ENCODE peak calls at places on chromosome 11, in eight cellular contexts. One of them, this sample, is unnamed.

GRCh38 chr11:112229746-112230433 is 3.7 kb downstream of the PTS start:
- DNase-seq in ovary: no peak
- DNase-seq in HepG2: no peak
- DNase-seq in K562: no peak
- DNase-seq in suprapubic skin: no peak
- DNase-seq in tibial nerve: no peak
- DNase-seq in sigmoid colon: no peak
- DNase-seq in A549: no peak
- DNase-seq in this sample: no peak

GRCh38 chr11:35927730-35928129 is 16.1 kb upstream of the LDLRAD3 start:
- DNase-seq in ovary: peak
- DNase-seq in A549: peak
- DNase-seq in tibial nerve: peak
- DNase-seq in sigmoid colon: peak
- DNase-seq in HepG2: peak
- DNase-seq in suprapubic skin: peak
- DNase-seq in K562: no peak
- DNase-seq in this sample: peak

GRCh38 chr11:8090756-8091155 is 9.7 kb downstream of the TUB start:
- DNase-seq in sigmoid colon: peak
- DNase-seq in K562: peak
- DNase-seq in ovary: peak
- DNase-seq in suprapubic skin: no peak
- DNase-seq in tibial nerve: no peak
- DNase-seq in HepG2: peak
- DNase-seq in A549: peak
- DNase-seq in this sample: no peak

GRCh38 chr11:132024587-132025295 is 654.3 kb downstream of the NTM start:
- DNase-seq in sigmoid colon: no peak
- DNase-seq in A549: no peak
- DNase-seq in tibial nerve: no peak
- DNase-seq in HepG2: no peak
- DNase-seq in suprapubic skin: no peak
- DNase-seq in K562: no peak
- DNase-seq in ovary: no peak
- DNase-seq in this sample: no peak

GRCh38 chr11:20374746-20375305 is 11.3 kb downstream of the HTATIP2 start:
- DNase-seq in A549: no peak
- DNase-seq in tibial nerve: no peak
- DNase-seq in ovary: no peak
- DNase-seq in suprapubic skin: no peak
- DNase-seq in K562: no peak
- DNase-seq in HepG2: no peak
- DNase-seq in sigmoid colon: no peak
- DNase-seq in this sample: no peak

GRCh38 chr11:96161271-96162089 is 181.5 kb downstream of the MAML2 start:
- DNase-seq in ovary: no peak
- DNase-seq in suprapubic skin: no peak
- DNase-seq in HepG2: no peak
- DNase-seq in A549: no peak
- DNase-seq in sigmoid colon: no peak
- DNase-seq in K562: no peak
- DNase-seq in tibial nerve: no peak
- DNase-seq in this sample: no peak

GRCh38 chr11:71425851-71426250 is 22.3 kb downstream of the DHCR7 start:
- DNase-seq in suprapubic skin: no peak
- DNase-seq in ovary: no peak
- DNase-seq in HepG2: no peak
- DNase-seq in K562: no peak
- DNase-seq in tibial nerve: no peak
- DNase-seq in A549: no peak
- DNase-seq in sigmoid colon: no peak
- DNase-seq in this sample: no peak

GRCh38 chr11:11389238-11389637 is 36.2 kb upstream of the CSNK2A3 start:
- DNase-seq in ovary: no peak
- DNase-seq in sigmoid colon: no peak
- DNase-seq in tibial nerve: no peak
- DNase-seq in K562: no peak
- DNase-seq in HepG2: no peak
- DNase-seq in A549: no peak
- DNase-seq in suprapubic skin: peak
- DNase-seq in this sample: peak

GRCh38 chr11:106409201-106409600 is 331.7 kb downstream of the AASDHPPT start:
- DNase-seq in K562: no peak
- DNase-seq in suprapubic skin: no peak
- DNase-seq in A549: no peak
- DNase-seq in sigmoid colon: no peak
- DNase-seq in HepG2: no peak
- DNase-seq in ovary: no peak
- DNase-seq in tibial nerve: no peak
- DNase-seq in this sample: no peak

GRCh38 chr11:101442936-101443521 is 140.8 kb downstream of the TRPC6 start:
- DNase-seq in sigmoid colon: no peak
- DNase-seq in A549: no peak
- DNase-seq in tibial nerve: no peak
- DNase-seq in ovary: no peak
- DNase-seq in suprapubic skin: no peak
- DNase-seq in HepG2: no peak
- DNase-seq in K562: no peak
- DNase-seq in this sample: no peak

GRCh38 chr11:117144477-117145392 is 648 bp downstream of the PAFAH1B2 start:
- DNase-seq in ovary: peak
- DNase-seq in HepG2: peak
- DNase-seq in K562: peak
- DNase-seq in suprapubic skin: peak
- DNase-seq in A549: peak
- DNase-seq in sigmoid colon: peak
- DNase-seq in tibial nerve: peak
- DNase-seq in this sample: peak

GRCh38 chr11:36257351-36257750 is 31.9 kb downstream of the COMMD9 start:
- DNase-seq in A549: no peak
- DNase-seq in K562: no peak
- DNase-seq in ovary: no peak
- DNase-seq in sigmoid colon: no peak
- DNase-seq in suprapubic skin: no peak
- DNase-seq in HepG2: no peak
- DNase-seq in tibial nerve: no peak
- DNase-seq in this sample: no peak

GRCh38 chr11:102891736-102892135 is 17.0 kb upstream of the MMP12 start:
- DNase-seq in ovary: no peak
- DNase-seq in sigmoid colon: no peak
- DNase-seq in suprapubic skin: no peak
- DNase-seq in HepG2: no peak
- DNase-seq in K562: no peak
- DNase-seq in tibial nerve: no peak
- DNase-seq in A549: no peak
- DNase-seq in this sample: no peak

GRCh38 chr11:1393038-1393710 is 3.4 kb downstream of the BRSK2 start:
- DNase-seq in ovary: no peak
- DNase-seq in A549: no peak
- DNase-seq in HepG2: no peak
- DNase-seq in K562: no peak
- DNase-seq in sigmoid colon: no peak
- DNase-seq in tibial nerve: no peak
- DNase-seq in suprapubic skin: no peak
- DNase-seq in this sample: no peak

GRCh38 chr11:17650601-17650911 is 68.8 kb upstream of the MYOD1 start:
- DNase-seq in K562: no peak
- DNase-seq in tibial nerve: no peak
- DNase-seq in sigmoid colon: no peak
- DNase-seq in ovary: no peak
- DNase-seq in HepG2: no peak
- DNase-seq in A549: no peak
- DNase-seq in suprapubic skin: no peak
- DNase-seq in this sample: no peak

GRCh38 chr11:13335319-13335718 is 57.7 kb downstream of the BMAL1 start:
- DNase-seq in ovary: peak
- DNase-seq in K562: peak
- DNase-seq in sigmoid colon: peak
- DNase-seq in tibial nerve: peak
- DNase-seq in A549: peak
- DNase-seq in suprapubic skin: peak
- DNase-seq in HepG2: peak
- DNase-seq in this sample: peak

GRCh38 chr11:36683823-36684222 is 85.8 kb upstream of the RAG2 start:
- DNase-seq in tibial nerve: no peak
- DNase-seq in HepG2: no peak
- DNase-seq in suprapubic skin: no peak
- DNase-seq in A549: no peak
- DNase-seq in K562: no peak
- DNase-seq in sigmoid colon: no peak
- DNase-seq in ovary: no peak
- DNase-seq in this sample: no peak

GRCh38 chr11:68242616-68243015 is 29.2 kb downstream of the C11orf24 start:
- DNase-seq in K562: no peak
- DNase-seq in sigmoid colon: no peak
- DNase-seq in ovary: no peak
- DNase-seq in tibial nerve: no peak
- DNase-seq in HepG2: no peak
- DNase-seq in A549: no peak
- DNase-seq in suprapubic skin: no peak
- DNase-seq in this sample: no peak

GRCh38 chr11:116170526-116171120 is 602.2 kb downstream of the BUD13 start:
- DNase-seq in HepG2: peak
- DNase-seq in tibial nerve: no peak
- DNase-seq in K562: peak
- DNase-seq in sigmoid colon: no peak
- DNase-seq in A549: no peak
- DNase-seq in suprapubic skin: no peak
- DNase-seq in ovary: no peak
- DNase-seq in this sample: no peak

GRCh38 chr11:84232511-84232910 is 946.3 kb upstream of the CCDC90B start:
- DNase-seq in tibial nerve: no peak
- DNase-seq in sigmoid colon: no peak
- DNase-seq in HepG2: no peak
- DNase-seq in A549: no peak
- DNase-seq in ovary: no peak
- DNase-seq in suprapubic skin: no peak
- DNase-seq in K562: no peak
- DNase-seq in this sample: no peak

GRCh38 chr11:114448749-114449484 is 9.7 kb downstream of the REXO2 start:
- DNase-seq in suprapubic skin: no peak
- DNase-seq in K562: no peak
- DNase-seq in HepG2: no peak
- DNase-seq in A549: no peak
- DNase-seq in ovary: no peak
- DNase-seq in tibial nerve: no peak
- DNase-seq in sigmoid colon: no peak
- DNase-seq in this sample: no peak

GRCh38 chr11:62015615-62016014 is 48.2 kb upstream of the FTH1 start:
- DNase-seq in tibial nerve: no peak
- DNase-seq in sigmoid colon: no peak
- DNase-seq in A549: no peak
- DNase-seq in K562: no peak
- DNase-seq in suprapubic skin: peak
- DNase-seq in HepG2: no peak
- DNase-seq in ovary: no peak
- DNase-seq in this sample: no peak

GRCh38 chr11:22173532-22173931 is 19.4 kb upstream of the ANO5 start:
- DNase-seq in A549: no peak
- DNase-seq in suprapubic skin: no peak
- DNase-seq in ovary: no peak
- DNase-seq in HepG2: no peak
- DNase-seq in sigmoid colon: no peak
- DNase-seq in K562: no peak
- DNase-seq in tibial nerve: no peak
- DNase-seq in this sample: no peak

DNA sequence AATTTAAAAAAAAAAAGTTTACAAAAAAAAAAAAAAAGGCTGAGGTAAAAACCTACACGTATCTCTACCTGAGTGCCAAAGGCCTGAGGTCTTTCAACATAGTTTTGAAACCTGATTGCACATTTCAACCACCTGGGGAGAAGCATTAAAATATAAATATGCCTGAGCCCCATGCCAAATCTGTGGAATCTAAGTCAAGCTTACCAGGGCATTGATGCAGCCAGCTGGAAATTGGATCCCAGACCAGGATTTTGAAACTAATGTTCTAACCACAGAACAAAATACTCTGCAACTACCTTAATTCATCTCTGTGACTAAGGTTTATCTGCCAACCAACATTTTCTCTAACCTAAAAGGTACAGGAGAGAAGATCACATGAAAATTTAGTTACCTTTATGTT is 38.8 kb upstream of the CHRNA10 start:
- DNase-seq in tibial nerve: no peak
- DNase-seq in suprapubic skin: no peak
- DNase-seq in K562: no peak
- DNase-seq in sigmoid colon: no peak
- DNase-seq in ovary: no peak
- DNase-seq in HepG2: no peak
- DNase-seq in A549: no peak
- DNase-seq in this sample: no peak
- TF ChIP-seq EP300 in tibial nerve: no peak
- TF ChIP-seq EP300 in suprapubic skin: no peak
- TF ChIP-seq EP300 in K562: no peak
- TF ChIP-seq EP300 in sigmoid colon: no peak
- TF ChIP-seq EP300 in ovary: no peak
- TF ChIP-seq EP300 in HepG2: no peak
- TF ChIP-seq EP300 in A549: no peak
- TF ChIP-seq EP300 in this sample: no peak

GRCh38 chr11:124768914-124769313 is 6.8 kb upstream of the ESAM start:
- DNase-seq in tibial nerve: no peak
- DNase-seq in sigmoid colon: no peak
- DNase-seq in K562: no peak
- DNase-seq in HepG2: no peak
- DNase-seq in A549: no peak
- DNase-seq in suprapubic skin: no peak
- DNase-seq in ovary: no peak
- DNase-seq in this sample: no peak
- H3K27ac ChIP-seq in tibial nerve: no peak
- H3K27ac ChIP-seq in sigmoid colon: no peak
- H3K27ac ChIP-seq in K562: no peak
- H3K27ac ChIP-seq in HepG2: no peak
- H3K27ac ChIP-seq in A549: peak
- H3K27ac ChIP-seq in suprapubic skin: no peak
- H3K27ac ChIP-seq in ovary: no peak
- H3K27ac ChIP-seq in this sample: peak

DNA sequence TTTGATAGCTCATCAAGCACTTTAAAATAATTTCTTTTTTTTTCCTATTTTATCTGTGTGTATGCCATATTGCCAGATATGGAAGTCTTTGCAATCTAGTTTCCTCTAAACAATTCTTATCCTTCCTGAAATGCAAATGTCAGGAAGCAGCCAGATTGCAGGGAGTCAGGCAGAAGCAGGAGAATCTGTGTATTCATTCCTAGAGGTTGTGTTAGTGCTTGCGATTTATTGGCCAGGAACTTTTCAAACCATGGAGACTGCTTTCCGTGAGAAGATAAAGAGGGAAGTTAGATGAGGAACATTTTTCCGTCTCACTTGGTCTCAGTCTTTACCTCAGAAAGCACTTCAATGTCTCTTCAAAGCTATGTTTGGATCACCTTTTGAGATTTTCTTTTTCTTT is 91.9 kb downstream of the GRAMD1B start:
- DNase-seq in A549: no peak
- DNase-seq in tibial nerve: no peak
- DNase-seq in HepG2: no peak
- DNase-seq in K562: no peak
- DNase-seq in suprapubic skin: no peak
- DNase-seq in ovary: no peak
- DNase-seq in sigmoid colon: no peak
- DNase-seq in this sample: no peak
- TF ChIP-seq EP300 in A549: no peak
- TF ChIP-seq EP300 in tibial nerve: no peak
- TF ChIP-seq EP300 in HepG2: no peak
- TF ChIP-seq EP300 in K562: no peak
- TF ChIP-seq EP300 in suprapubic skin: no peak
- TF ChIP-seq EP300 in ovary: no peak
- TF ChIP-seq EP300 in sigmoid colon: no peak
- TF ChIP-seq EP300 in this sample: no peak

GRCh38 chr11:120336641-120337132 is 474 bp downstream of the ARHGEF12 start:
- DNase-seq in tibial nerve: no peak
- DNase-seq in suprapubic skin: no peak
- DNase-seq in ovary: no peak
- DNase-seq in K562: peak
- DNase-seq in HepG2: no peak
- DNase-seq in sigmoid colon: peak
- DNase-seq in A549: peak
- DNase-seq in this sample: no peak
- H3K27ac ChIP-seq in tibial nerve: peak
- H3K27ac ChIP-seq in suprapubic skin: peak
- H3K27ac ChIP-seq in ovary: peak
- H3K27ac ChIP-seq in K562: peak
- H3K27ac ChIP-seq in HepG2: peak
- H3K27ac ChIP-seq in sigmoid colon: peak
- H3K27ac ChIP-seq in A549: peak
- H3K27ac ChIP-seq in this sample: peak

This sample was measured in stomach.